ENCODE peak calls at places on chromosomes 5 and 9, in eight cellular contexts. D is HFFc6; P is astrocyte of the spinal cord; O is heart right ventricle; J is LNCaP clone FGC; T is colonic mucosa; X is CD8-positive, alpha-beta T cell; S is BJ. F is an unnamed sample.
A peak's percentile ranks its signal among the peaks of the same experiment; 100 is the strongest.

GRCh38 chr9:130122465-130122864 is 49.7 kb upstream of the NCS1 start:
- DNase-seq in J (no peak), T (no peak), P (no peak), S (no peak), X (no peak), D (no peak), O (no peak), F (no peak)

GRCh38 chr5:115396698-115397097 is 100.2 kb upstream of the CCDC112 start:
- DNase-seq in X (no peak), P (peak; percentile 56), D (peak; percentile 25), S (no peak), J (no peak), T (no peak), O (no peak), F (no peak)

GRCh38 chr5:126967808-126968466 is 62.4 kb downstream of the MARCHF3 start:
- DNase-seq in P (no peak), X (no peak), O (no peak), S (no peak), D (no peak), T (no peak), J (no peak), F (peak; percentile 42)

GRCh38 chr9:136546697-136547481 is 1.0 kb upstream of the NOTCH1 start:
- DNase-seq in S (no peak), X (peak; percentile 57), T (peak; percentile 78), D (no peak), O (peak; percentile 77), P (no peak), J (peak; percentile 68), F (no peak)

GRCh38 chr9:119639287-119639955 is 270.2 kb upstream of the BRINP1 start:
- DNase-seq in J (peak; percentile 32), P (peak; percentile 0), T (no peak), X (no peak), O (no peak), S (no peak), D (no peak), F (no peak)

GRCh38 chr5:76576468-76576867 is 46.7 kb downstream of the F2RL2 start:
- DNase-seq in J (no peak), S (no peak), T (no peak), O (no peak), P (no peak), X (no peak), D (no peak), F (no peak)

GRCh38 chr5:90158131-90158530 is 251.4 kb downstream of the CETN3 start:
- DNase-seq in S (no peak), J (no peak), D (no peak), P (no peak), T (no peak), O (no peak), X (no peak), F (no peak)

GRCh38 chr5:107979900-107980299 is 309.2 kb upstream of the EFNA5 start:
- DNase-seq in O (no peak), J (no peak), X (no peak), S (no peak), T (no peak), P (no peak), D (no peak), F (no peak)

GRCh38 chr5:60497706-60498500 is 202.1 kb downstream of the DEPDC1B start:
- DNase-seq in X (no peak), D (peak; percentile 11), S (no peak), T (no peak), J (no peak), P (peak; percentile 67), O (no peak), F (no peak)

GRCh38 chr9:29866556-29866955 is 2293.3 kb upstream of the C9orf72 start:
- DNase-seq in D (no peak), T (no peak), S (no peak), P (no peak), J (no peak), X (no peak), O (no peak), F (no peak)

GRCh38 chr5:120655828-120656435 is 191.8 kb downstream of the PRR16 start:
- DNase-seq in T (peak; percentile 36), D (peak; percentile 18), J (no peak), X (no peak), O (no peak), P (peak; percentile 46), S (no peak), F (no peak)

GRCh38 chr9:113536166-113536482 is 72.6 kb downstream of the RGS3 start:
- DNase-seq in P (no peak), X (no peak), O (no peak), S (no peak), D (no peak), J (no peak), T (no peak), F (no peak)

GRCh38 chr5:81081461-81081835 is 121.3 kb downstream of the RASGRF2 start:
- DNase-seq in S (no peak), P (peak; percentile 65), X (no peak), J (no peak), T (no peak), O (no peak), D (no peak), F (no peak)

GRCh38 chr5:90529939-90530677 is 724 bp upstream of the LYSMD3 start:
- DNase-seq in X (peak; percentile 52), S (peak; percentile 24), T (peak; percentile 81), J (peak; percentile 58), D (peak; percentile 84), O (peak; percentile 36), P (peak; percentile 82), F (peak; percentile 62)

GRCh38 chr5:179307931-179308471 is 37.3 kb downstream of the ADAMTS2 start:
- DNase-seq in P (no peak), D (no peak), J (no peak), T (no peak), S (no peak), O (no peak), X (no peak), F (no peak)

GRCh38 chr5:140372971-140373487 is 13.0 kb downstream of the SLC4A9 start:
- DNase-seq in X (peak; percentile 9), P (peak; percentile 76), O (peak; percentile 62), J (peak; percentile 32), D (peak; percentile 59), T (peak; percentile 81), S (no peak), F (peak; percentile 45)

GRCh38 chr5:135243194-135244191 is 155.5 kb downstream of the MACROH2A1 start:
- DNase-seq in S (no peak), D (no peak), X (no peak), O (peak; percentile 50), P (no peak), J (no peak), T (peak; percentile 47), F (no peak)

GRCh38 chr5:168867271-168867670 is 288.1 kb upstream of the PANK3 start:
- DNase-seq in S (no peak), O (no peak), T (no peak), X (no peak), J (no peak), D (no peak), P (no peak), F (no peak)

GRCh38 chr9:121286973-121287721 is 19.2 kb downstream of the GSN start:
- DNase-seq in O (peak; percentile 76), J (no peak), T (peak; percentile 91), X (no peak), D (peak; percentile 88), S (peak; percentile 87), P (peak; percentile 99), F (peak; percentile 83)

GRCh38 chr5:73438048-73438896 is 10.3 kb downstream of the FOXD1 start:
- DNase-seq in P (peak; percentile 49), S (no peak), X (no peak), J (no peak), T (no peak), D (no peak), O (no peak), F (no peak)

GRCh38 chr5:2013301-2014057 is 130.8 kb upstream of the IRX4 start:
- DNase-seq in D (no peak), S (no peak), J (no peak), X (no peak), P (no peak), T (no peak), O (no peak), F (no peak)

GRCh38 chr5:2014058-2014610 is 131.4 kb upstream of the IRX4 start:
- DNase-seq in D (no peak), X (no peak), P (no peak), S (no peak), T (no peak), J (peak; percentile 8), O (no peak), F (no peak)

GRCh38 chr5:2015961-2016360 is 133.2 kb upstream of the IRX4 start:
- DNase-seq in S (no peak), J (no peak), X (no peak), D (no peak), T (no peak), P (no peak), O (no peak), F (no peak)

GRCh38 chr5:2012885-2013284 is 130.2 kb upstream of the IRX4 start:
- DNase-seq in P (no peak), J (no peak), O (no peak), D (no peak), T (no peak), X (no peak), S (no peak), F (no peak)

GRCh38 chr5:2015116-2015848 is 132.6 kb upstream of the IRX4 start:
- DNase-seq in D (no peak), X (no peak), J (no peak), S (no peak), O (no peak), P (no peak), T (no peak), F (no peak)
- TF ChIP-seq CTCF in D (peak; percentile 40), X (no peak), J (no peak), S (no peak), O (no peak), P (no peak), T (no peak), F (no peak)

GRCh38 chr9:87630266-87630665 is 95.7 kb upstream of the CTSL start:
- DNase-seq in O (no peak), D (no peak), S (no peak), J (no peak), T (no peak), P (no peak), X (no peak), F (no peak)
- TF ChIP-seq CTCF in O (no peak), D (no peak), S (no peak), J (no peak), T (no peak), P (no peak), X (no peak), F (no peak)

DNA sequence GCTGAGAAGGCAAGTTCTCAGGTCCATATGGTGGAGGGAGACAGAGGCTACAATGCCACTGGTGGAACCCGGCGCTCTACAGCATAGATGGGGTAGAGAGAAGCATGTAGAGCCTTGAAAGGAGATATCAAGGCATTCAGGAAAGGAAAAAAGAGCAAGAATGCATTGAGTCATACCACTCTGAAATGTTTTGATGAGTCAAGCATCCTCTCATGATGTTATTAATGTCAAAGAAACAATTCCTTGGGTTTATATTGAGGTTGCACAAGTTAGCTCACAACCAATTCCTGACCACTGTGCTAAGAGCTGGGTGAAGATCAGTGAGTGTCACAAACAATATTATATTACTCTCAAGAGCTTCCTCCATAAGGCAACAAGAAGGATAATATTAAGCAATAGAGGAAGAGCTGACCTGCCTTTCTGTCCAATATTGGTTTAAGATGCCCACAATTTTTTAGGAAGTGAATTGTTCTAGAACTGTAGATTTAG is 178.0 kb downstream of the RFK start:
- DNase-seq in J (no peak), T (no peak), P (peak; percentile 95), X (no peak), O (no peak), S (peak; percentile 91), D (peak; percentile 63), F (peak; percentile 67)
- TF ChIP-seq CTCF in J (no peak), T (no peak), P (no peak), X (no peak), O (no peak), S (no peak), D (no peak), F (no peak)

GRCh38 chr9:133920471-133920870 is 71.7 kb downstream of the VAV2 start:
- DNase-seq in T (no peak), S (no peak), P (no peak), J (no peak), X (no peak), O (no peak), D (no peak), F (no peak)
- TF ChIP-seq CTCF in T (no peak), S (no peak), P (no peak), J (no peak), X (no peak), O (no peak), D (no peak), F (no peak)

F was measured in AG09319.